ENCODE peak calls at places on chromosomes 16 and 17, in five cellular contexts. Z, F, O, P and I are unnamed samples.

GRCh38 chr16:24580665-24581064 is 41.3 kb downstream of the RBBP6 start:
- DNase-seq in Z (peak), F (no peak), O (no peak), P (peak), I (no peak)

GRCh38 chr16:35310999-35311398 is 1851.6 kb downstream of the TP53TG3F start:
- DNase-seq in Z (no peak), F (no peak), O (no peak), P (no peak), I (no peak)

GRCh38 chr16:24499193-24499814 is 40.1 kb upstream of the RBBP6 start:
- DNase-seq in Z (peak), F (peak), O (no peak), P (peak), I (no peak)

GRCh38 chr17:54269886-54270285 is 447.2 kb downstream of the KIF2B start:
- DNase-seq in Z (no peak), F (no peak), O (no peak), P (no peak), I (no peak)

GRCh38 chr16:31529398-31530312 is 2.0 kb downstream of the AHSP start:
- DNase-seq in Z (no peak), F (peak), O (no peak), P (no peak), I (no peak)

GRCh38 chr16:70432304-70432799 is 6.5 kb downstream of the ST3GAL2 start:
- DNase-seq in Z (no peak), F (no peak), O (no peak), P (no peak), I (no peak)

GRCh38 chr16:2487517-2487842 is 12.6 kb downstream of the TBC1D24 start:
- DNase-seq in Z (no peak), F (no peak), O (no peak), P (no peak), I (no peak)

GRCh38 chr17:47957591-47958490 is at the start of gene PRR15L:
- DNase-seq in Z (no peak), F (no peak), O (peak), P (no peak), I (no peak)

GRCh38 chr17:4733073-4733531 is 1.9 kb downstream of the MED11 start:
- DNase-seq in Z (no peak), F (no peak), O (no peak), P (no peak), I (no peak)

GRCh38 chr16:1308036-1308976 is 1.1 kb upstream of the UBE2I start:
- DNase-seq in Z (peak), F (peak), O (no peak), P (peak), I (no peak)

GRCh38 chr16:89491238-89491869 is 993 bp upstream of the ANKRD11 start:
- DNase-seq in Z (peak), F (peak), O (no peak), P (peak), I (no peak)

GRCh38 chr17:57006040-57006439 is 28.1 kb downstream of the SCPEP1 start:
- DNase-seq in Z (no peak), F (peak), O (no peak), P (no peak), I (no peak)

GRCh38 chr17:57002904-57003303 is 25.0 kb downstream of the SCPEP1 start:
- DNase-seq in Z (no peak), F (no peak), O (no peak), P (no peak), I (no peak)

GRCh38 chr17:57001541-57001940 is 23.6 kb downstream of the SCPEP1 start:
- DNase-seq in Z (no peak), F (peak), O (no peak), P (no peak), I (no peak)

GRCh38 chr17:57008958-57009357 is 31.0 kb downstream of the SCPEP1 start:
- DNase-seq in Z (no peak), F (no peak), O (no peak), P (no peak), I (no peak)

GRCh38 chr17:57004944-57005579 is 27.1 kb downstream of the SCPEP1 start:
- DNase-seq in Z (no peak), F (peak), O (no peak), P (peak), I (no peak)
- H3K4me3 ChIP-seq in Z (no peak), F (no peak), O (no peak), P (no peak), I (no peak)

GRCh38 chr17:68775338-68775737 is 174.2 kb upstream of the FAM20A start:
- DNase-seq in Z (peak), F (no peak), O (no peak), P (no peak), I (no peak)
- H3K4me3 ChIP-seq in Z (no peak), F (no peak), O (no peak), P (no peak), I (no peak)

DNA sequence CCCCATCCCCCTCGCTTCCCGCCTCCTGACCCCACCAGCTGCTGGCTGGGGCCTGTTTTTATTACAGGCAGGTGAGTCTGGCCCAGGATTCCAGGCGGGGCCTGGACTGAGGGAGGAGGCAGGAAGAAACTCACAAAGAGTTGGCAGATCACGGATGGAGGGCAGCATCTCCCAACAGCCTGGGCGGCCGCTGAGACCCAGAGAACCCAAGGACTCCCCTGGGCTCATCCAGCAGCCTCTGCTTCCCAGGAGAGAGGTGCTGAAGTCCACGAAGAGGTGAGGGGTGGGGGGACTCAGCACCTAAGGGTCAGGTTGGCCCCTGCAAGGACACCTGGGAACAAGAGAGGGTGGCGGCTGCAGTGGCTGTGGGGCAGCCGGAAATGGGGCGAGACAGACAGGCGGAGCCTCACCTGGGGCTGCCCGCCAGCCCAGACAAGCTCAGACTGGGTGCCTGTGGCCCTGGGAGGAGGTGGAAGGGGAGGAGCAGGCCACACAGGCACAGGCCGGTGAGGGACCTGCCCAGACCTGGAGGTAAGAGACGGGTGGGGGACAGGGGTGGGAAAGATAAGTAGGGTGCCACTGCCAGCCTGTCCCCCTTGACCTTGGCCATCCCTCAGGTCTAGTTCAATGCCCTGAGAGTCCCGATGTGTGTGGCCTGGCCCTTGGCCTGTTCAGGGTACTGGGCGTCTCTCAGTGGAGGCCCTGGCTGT is 8.7 kb upstream of the ADGRG1 start:
- DNase-seq in Z (no peak), F (no peak), O (peak), P (no peak), I (no peak)
- H3K4me3 ChIP-seq in Z (no peak), F (no peak), O (peak), P (no peak), I (no peak)

GRCh38 chr17:73291260-73291801 is 20.5 kb downstream of the CDC42EP4 start:
- DNase-seq in Z (peak), F (no peak), O (peak), P (peak), I (no peak)
- H3K4me3 ChIP-seq in Z (peak), F (no peak), O (no peak), P (peak), I (no peak)

DNA sequence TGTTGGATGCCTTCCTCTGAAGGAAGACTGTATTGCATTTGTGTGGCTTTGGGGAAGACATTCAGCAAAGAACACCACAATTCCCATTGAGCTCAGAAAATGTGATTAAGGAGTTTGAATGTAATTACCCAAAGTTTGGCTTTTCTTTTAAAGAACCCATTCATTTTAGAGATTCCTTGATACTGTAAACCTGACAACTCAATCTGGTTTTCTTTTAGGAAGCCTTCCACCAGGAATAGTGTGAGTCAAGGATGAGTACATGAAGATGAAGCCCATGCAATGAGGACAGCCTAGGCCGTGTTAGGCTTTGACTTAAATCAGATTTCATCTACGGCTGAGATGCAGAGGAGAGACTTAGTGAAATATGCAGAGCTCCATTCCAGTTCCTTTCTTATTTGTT is 271.7 kb upstream of the TBX2 start:
- DNase-seq in Z (peak), F (no peak), O (no peak), P (no peak), I (no peak)
- H3K4me3 ChIP-seq in Z (no peak), F (no peak), O (no peak), P (no peak), I (no peak)